ENCODE peak calls at places on chromosome 1, in seven cellular contexts. X is AG04450, R is cerebellar cortex, W is NCI-H69, C is iPS-NIHi11, S is foreskin keratinocyte, M is psoas muscle. H is an unnamed sample.

GRCh38 chr1:90246069-90246468 is 251.2 kb downstream of the ZNF326 start:
- DNase-seq in X (no peak), R (no peak), W (no peak), C (no peak), S (no peak), M (no peak), H (peak)

GRCh38 chr1:161172349-161172748 is 5.0 kb downstream of the B4GALT3 start:
- DNase-seq in X (no peak), R (no peak), W (no peak), C (no peak), S (no peak), M (peak), H (no peak)

GRCh38 chr1:202710070-202711025 is at the start of gene SYT2:
- DNase-seq in X (no peak), R (peak), W (peak), C (peak), S (no peak), M (peak), H (peak)

GRCh38 chr1:24535021-24535424 is 20.9 kb upstream of the NCMAP start:
- DNase-seq in X (no peak), R (no peak), W (no peak), C (no peak), S (no peak), M (no peak), H (no peak)

GRCh38 chr1:201721131-201722049 is 107.6 kb upstream of the IPO9 start:
- DNase-seq in X (no peak), R (no peak), W (peak), C (no peak), S (no peak), M (no peak), H (no peak)

GRCh38 chr1:17633654-17634053 is 94.2 kb downstream of the ARHGEF10L start:
- DNase-seq in X (peak), R (peak), W (no peak), C (no peak), S (peak), M (peak), H (no peak)

GRCh38 chr1:41399148-41399795 is 38.0 kb downstream of the FOXO6 start:
- DNase-seq in X (no peak), R (no peak), W (peak), C (no peak), S (no peak), M (peak), H (no peak)

GRCh38 chr1:156691665-156692408 is 13.5 kb downstream of the CRABP2 start:
- DNase-seq in X (no peak), R (peak), W (peak), C (no peak), S (peak), M (no peak), H (peak)

GRCh38 chr1:156805766-156806511 is 10.7 kb downstream of the SH2D2A start:
- DNase-seq in X (peak), R (no peak), W (peak), C (no peak), S (no peak), M (peak), H (no peak)

H was measured in DMS53.